ENCODE peak calls at places on chromosomes 5 and 9, in nine cellular contexts. W, C, Y, X, P, O, K, J and D are unnamed samples.

GRCh38 chr5:157312492-157312891 is 46.6 kb downstream of the CYFIP2 start:
- DNase-seq in X (peak; percentile 63), C (peak; percentile 62), P (no peak), W (peak; percentile 77), J (peak; percentile 63), Y (peak; percentile 39), O (peak; percentile 52), K (peak; percentile 67), D (peak; percentile 52)

GRCh38 chr9:92155221-92155620 is 40.0 kb upstream of the SPTLC1 start:
- DNase-seq in C (no peak), X (no peak), J (no peak), K (no peak), W (no peak), P (peak; percentile 53), Y (no peak), O (no peak), D (no peak)

GRCh38 chr9:132108728-132109127 is 29.1 kb upstream of the MED27 start:
- DNase-seq in P (no peak), X (no peak), Y (no peak), C (no peak), W (no peak), O (no peak), J (no peak), K (no peak), D (no peak)

GRCh38 chr5:180606215-180606785 is 15.0 kb upstream of the SCGB3A1 start:
- DNase-seq in J (no peak), W (no peak), P (peak; percentile 40), O (no peak), C (no peak), X (no peak), Y (no peak), K (no peak), D (no peak)

GRCh38 chr5:44814761-44815160 is 6.0 kb downstream of the MRPS30 start:
- DNase-seq in Y (no peak), J (no peak), C (no peak), K (no peak), X (no peak), P (no peak), W (no peak), O (no peak), D (no peak)

GRCh38 chr5:77295863-77296378 is 85.4 kb downstream of the PDE8B start:
- DNase-seq in O (no peak), P (no peak), J (no peak), Y (no peak), K (no peak), X (no peak), C (no peak), W (no peak), D (no peak)

GRCh38 chr5:59760798-59761348 is 132.7 kb downstream of the PDE4D start:
- DNase-seq in W (peak; percentile 84), K (no peak), J (peak; percentile 64), X (peak; percentile 84), P (no peak), C (peak; percentile 20), O (no peak), Y (no peak), D (no peak)

GRCh38 chr5:14166437-14166836 is 23.3 kb downstream of the TRIO start:
- DNase-seq in C (no peak), K (no peak), W (peak; percentile 17), J (no peak), Y (no peak), X (no peak), O (no peak), P (no peak), D (no peak)

GRCh38 chr5:73768-74502 is 18.0 kb upstream of the PLEKHG4B start:
- DNase-seq in J (no peak), C (no peak), X (no peak), O (no peak), P (no peak), Y (no peak), K (no peak), W (no peak), D (no peak)

GRCh38 chr5:104344809-104345512 is 782.4 kb upstream of the NUDT12 start:
- DNase-seq in O (peak; percentile 10), C (peak; percentile 34), K (peak; percentile 13), X (peak; percentile 84), Y (no peak), P (no peak), J (peak; percentile 15), W (peak; percentile 3), D (no peak)

GRCh38 chr5:87413116-87413645 is 451 bp upstream of the CCNH start:
- DNase-seq in J (no peak), X (no peak), W (peak; percentile 43), P (no peak), Y (no peak), O (no peak), C (no peak), K (no peak), D (peak; percentile 12)

GRCh38 chr9:5442400-5443011 is 4.8 kb upstream of the PLGRKT start:
- DNase-seq in Y (no peak), O (no peak), P (no peak), K (no peak), W (peak; percentile 76), C (peak; percentile 71), J (peak; percentile 78), X (peak; percentile 81), D (peak; percentile 35)

GRCh38 chr5:1799602-1800469 is at the start of gene MRPL36:
- DNase-seq in P (peak; percentile 95), K (peak; percentile 73), Y (peak; percentile 95), O (peak; percentile 96), X (peak; percentile 92), W (peak; percentile 96), J (peak; percentile 94), C (peak; percentile 86), D (peak; percentile 77)

GRCh38 chr9:73146113-73146815 is 5.4 kb upstream of the ANXA1 start:
- DNase-seq in O (no peak), X (no peak), P (no peak), W (no peak), Y (no peak), C (no peak), J (no peak), K (no peak), D (no peak)

GRCh38 chr9:129498451-129499376 is 122.2 kb downstream of the C9orf50 start:
- DNase-seq in C (no peak), W (no peak), J (no peak), Y (no peak), K (no peak), P (peak; percentile 66), O (no peak), X (no peak), D (no peak)
- H3K4me3 ChIP-seq in C (peak overlapping the region; percentile 83), W (peak overlapping the region; percentile 85), J (peak overlapping the region; percentile 63), Y (no peak overlapping the region), K (no peak overlapping the region), P (peak overlapping the region; percentile 58), O (no peak overlapping the region), X (peak overlapping the region; percentile 21), D (no peak overlapping the region)

GRCh38 chr5:33209252-33209651 is 231.5 kb upstream of the TARS1 start:
- DNase-seq in P (no peak), X (no peak), K (no peak), Y (no peak), C (no peak), O (no peak), J (no peak), W (no peak), D (no peak)

GRCh38 chr5:33205070-33205469 is 235.7 kb upstream of the TARS1 start:
- DNase-seq in C (no peak), W (no peak), X (no peak), K (no peak), P (no peak), O (no peak), Y (no peak), J (no peak), D (no peak)

GRCh38 chr5:33205727-33206410 is 234.9 kb upstream of the TARS1 start:
- DNase-seq in K (no peak), O (no peak), W (no peak), J (no peak), X (no peak), C (peak; percentile 17), Y (no peak), P (no peak), D (no peak)

GRCh38 chr5:33210983-33211382 is 229.8 kb upstream of the TARS1 start:
- DNase-seq in X (no peak), O (no peak), J (no peak), Y (no peak), K (no peak), W (no peak), C (no peak), P (no peak), D (no peak)

GRCh38 chr5:33206962-33207506 is 233.7 kb upstream of the TARS1 start:
- DNase-seq in J (no peak), X (no peak), O (no peak), W (no peak), K (no peak), Y (no peak), C (no peak), P (no peak), D (no peak)
- H3K4me3 ChIP-seq in J (no peak overlapping the region), X (no peak overlapping the region), O (no peak overlapping the region), W (no peak overlapping the region), K (no peak overlapping the region), Y (no peak overlapping the region), C (no peak overlapping the region), P (no peak overlapping the region), D (no peak overlapping the region)

GRCh38 chr5:16881253-16881652 is 54.8 kb downstream of the MYO10 start:
- DNase-seq in J (no peak), Y (no peak), X (no peak), W (no peak), P (no peak), O (no peak), K (no peak), C (no peak), D (no peak)

GRCh38 chr5:16877267-16877935 is 58.7 kb downstream of the MYO10 start:
- DNase-seq in X (no peak), O (no peak), J (no peak), Y (no peak), W (no peak), P (no peak), K (no peak), C (no peak), D (no peak)

GRCh38 chr5:16880547-16880946 is 55.5 kb downstream of the MYO10 start:
- DNase-seq in J (no peak), Y (no peak), C (no peak), W (no peak), K (no peak), X (no peak), P (no peak), O (no peak), D (no peak)

GRCh38 chr5:16879191-16879590 is 56.9 kb downstream of the MYO10 start:
- DNase-seq in C (no peak), Y (no peak), W (no peak), X (no peak), J (no peak), O (no peak), P (no peak), K (no peak), D (no peak)

GRCh38 chr5:16879650-16880049 is 56.4 kb downstream of the MYO10 start:
- DNase-seq in P (no peak), W (no peak), J (no peak), X (no peak), Y (no peak), C (no peak), O (no peak), K (no peak), D (no peak)
- H3K4me3 ChIP-seq in P (no peak overlapping the region), W (no peak overlapping the region), J (no peak overlapping the region), X (no peak overlapping the region), Y (no peak overlapping the region), C (no peak overlapping the region), O (no peak overlapping the region), K (no peak overlapping the region), D (no peak overlapping the region)

DNA sequence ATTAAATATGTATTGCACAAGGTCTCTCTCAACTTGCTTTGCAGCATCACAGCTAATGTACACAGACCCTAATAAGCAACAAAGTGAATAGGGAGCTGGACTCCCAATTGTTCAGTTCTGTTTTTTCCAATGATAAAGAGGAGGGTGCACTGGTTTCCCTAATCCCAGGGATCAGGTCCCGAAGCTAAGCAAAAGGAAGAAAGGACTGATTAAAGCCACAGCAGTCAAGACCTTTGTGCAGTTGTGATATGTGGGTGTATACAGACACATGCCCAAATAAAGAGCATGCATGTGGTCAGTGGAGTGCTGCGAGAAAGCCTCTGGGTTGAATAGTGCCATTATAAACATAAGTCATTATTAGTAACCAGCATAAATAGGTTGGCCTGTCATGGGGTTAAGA is 1863.2 kb upstream of the WWC1 start:
- DNase-seq in X (no peak), C (no peak), O (no peak), J (no peak), W (no peak), K (no peak), P (no peak), Y (no peak), D (no peak)
- H3K4me3 ChIP-seq in X (no peak overlapping the region), C (no peak overlapping the region), O (no peak overlapping the region), J (no peak overlapping the region), W (no peak overlapping the region), K (no peak overlapping the region), P (no peak overlapping the region), Y (no peak overlapping the region), D (no peak overlapping the region)